ENCODE peak calls at places on chromosomes 16 and 17, in four cellular contexts. E is heart left ventricle; U is A549; B is effector memory CD4-positive, alpha-beta T cell. Z is an unnamed sample. For H3K4me1, the result is how much of the 10 kb centered on the place peaks cover.

GRCh38 chr17:4950757-4951204 is at the start of gene ENO3:
- DNase-seq in E (peak), U (no peak), B (no peak), Z (no peak)

GRCh38 chr16:26981266-26981938 is 85.3 kb upstream of the C16orf82 start:
- DNase-seq in E (no peak), U (no peak), B (no peak), Z (no peak)

GRCh38 chr17:17435323-17435722 is 41.5 kb upstream of the MED9 start:
- DNase-seq in E (no peak), U (peak), B (no peak), Z (peak)

GRCh38 chr16:71666928-71667707 is 41.1 kb downstream of the MARVELD3 start:
- DNase-seq in E (no peak), U (peak), B (no peak), Z (peak)

GRCh38 chr17:52759864-52760263 is 601.4 kb upstream of the CA10 start:
- DNase-seq in E (no peak), U (no peak), B (no peak), Z (no peak)

GRCh38 chr16:78060295-78060694 is 37.9 kb downstream of the CLEC3A start:
- DNase-seq in E (no peak), U (no peak), B (no peak), Z (no peak)

GRCh38 chr17:54900457-54901229 is at the start of gene TOM1L1:
- DNase-seq in E (peak), U (peak), B (no peak), Z (peak)

GRCh38 chr17:16074423-16074822 is 74.8 kb downstream of the TTC19 start:
- DNase-seq in E (no peak), U (no peak), B (no peak), Z (no peak)

GRCh38 chr17:77419547-77420475 is 279.0 kb downstream of the SEC14L1 start:
- DNase-seq in E (no peak), U (no peak), B (no peak), Z (no peak)

GRCh38 chr16:78446486-78446885 is 347.0 kb downstream of the WWOX start:
- DNase-seq in E (no peak), U (no peak), B (no peak), Z (no peak)

GRCh38 chr17:78629436-78629995 is 52.3 kb upstream of the DNAH17 start:
- DNase-seq in E (no peak), U (no peak), B (peak), Z (no peak)

GRCh38 chr17:17682737-17683675 is 1.7 kb downstream of the RAI1 start:
- DNase-seq in E (peak), U (peak), B (peak), Z (peak)

GRCh38 chr17:39706921-39707337 is 7.1 kb downstream of the ERBB2 start:
- DNase-seq in E (no peak), U (no peak), B (no peak), Z (no peak)

GRCh38 chr17:48570325-48571023 is 7.7 kb downstream of the HOXB4 start:
- DNase-seq in E (no peak), U (no peak), B (no peak), Z (no peak)

GRCh38 chr17:26818736-26819135 is 475.2 kb upstream of the WSB1 start:
- DNase-seq in E (no peak), U (peak), B (no peak), Z (peak)

GRCh38 chr17:41814195-41814594 is 1.4 kb downstream of the FKBP10 start:
- DNase-seq in E (no peak), U (no peak), B (no peak), Z (no peak)

GRCh38 chr16:69003500-69003899 is 102.0 kb upstream of the HAS3 start:
- DNase-seq in E (no peak), U (peak), B (no peak), Z (no peak)

GRCh38 chr17:18025596-18026407 is 13.2 kb downstream of the ATPAF2 start:
- DNase-seq in E (no peak), U (no peak), B (no peak), Z (no peak)

GRCh38 chr16:87308826-87309225 is 8.4 kb downstream of the C16orf95 start:
- DNase-seq in E (no peak), U (no peak), B (no peak), Z (no peak)

GRCh38 chr16:46727184-46727583 is 21.0 kb downstream of the MYLK3 start:
- DNase-seq in E (no peak), U (no peak), B (no peak), Z (no peak)

GRCh38 chr17:37787055-37787720 is 42.3 kb upstream of the HNF1B start:
- DNase-seq in E (no peak), U (peak), B (no peak), Z (peak)

GRCh38 chr16:1850981-1851380 is 21.0 kb downstream of the MEIOB start:
- DNase-seq in E (no peak), U (no peak), B (no peak), Z (no peak)

GRCh38 chr17:66514227-66514806 is 211.9 kb downstream of the PRKCA start:
- DNase-seq in E (no peak), U (no peak), B (no peak), Z (no peak)

GRCh38 chr17:50944902-50945720 is 79.0 kb upstream of the TOB1 start:
- DNase-seq in E (no peak), U (no peak), B (no peak), Z (no peak)

GRCh38 chr17:17036520-17036998 is 5.7 kb upstream of the MPRIP start:
- DNase-seq in E (peak), U (no peak), B (no peak), Z (no peak)

GRCh38 chr17:41692722-41693521 is 4.2 kb downstream of the EIF1 start:
- DNase-seq in E (no peak), U (peak), B (no peak), Z (no peak)

GRCh38 chr16:57537596-57538234 is 1.3 kb upstream of the CCDC102A start:
- DNase-seq in E (no peak), U (no peak), B (no peak), Z (no peak)

GRCh38 chr16:86388976-86389375 is 121.4 kb upstream of the FOXF1 start:
- DNase-seq in E (no peak), U (no peak), B (no peak), Z (no peak)

GRCh38 chr17:76820039-76820438 is 48.2 kb upstream of the MGAT5B start:
- DNase-seq in E (no peak), U (no peak), B (no peak), Z (no peak)

GRCh38 chr17:8152981-8153549 is 861 bp upstream of the PER1 start:
- DNase-seq in E (no peak), U (no peak), B (no peak), Z (no peak)

GRCh38 chr17:66967867-66968543 is 3.5 kb downstream of the CACNG4 start:
- DNase-seq in E (no peak), U (no peak), B (no peak), Z (no peak)

GRCh38 chr17:31099051-31099450 is 4.3 kb downstream of the NF1 start:
- DNase-seq in E (no peak), U (no peak), B (no peak), Z (no peak)

DNA sequence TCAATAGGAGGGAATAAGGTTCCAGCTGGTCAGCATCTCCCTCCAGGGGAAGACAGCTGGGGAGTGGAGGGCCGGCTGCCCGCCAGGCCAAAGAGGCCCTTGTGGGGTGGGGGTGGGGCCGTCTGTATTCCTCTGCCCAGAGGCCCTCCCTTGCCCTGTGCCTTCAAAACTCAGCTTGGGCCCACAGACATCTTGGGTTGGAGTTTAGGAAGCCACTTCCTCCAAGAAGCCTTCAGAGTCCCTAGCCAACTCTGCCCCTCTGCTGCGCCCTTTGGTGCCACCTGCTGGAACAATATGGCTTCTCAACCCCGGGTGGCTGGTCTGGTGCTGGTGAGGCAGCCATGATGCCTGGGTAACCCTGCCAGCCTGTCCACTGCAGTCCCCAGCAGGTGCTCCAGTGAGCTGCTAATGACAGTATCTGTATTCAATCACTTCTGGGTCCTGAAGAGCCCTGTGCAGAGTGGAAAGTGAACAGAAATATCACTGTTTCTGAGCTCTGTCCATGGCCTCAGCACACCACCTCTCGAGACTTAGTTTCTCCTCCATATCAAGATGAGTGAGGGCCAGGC is 16.7 kb downstream of the HSD11B2 start:
- DNase-seq in E (peak), U (peak), B (peak), Z (peak)
- H3K4me1 ChIP-seq in E (half or more), U (under half), B (under half), Z (under half)

GRCh38 chr17:32191306-32191705 is 49.0 kb downstream of the RHOT1 start:
- DNase-seq in E (no peak), U (no peak), B (no peak), Z (no peak)
- H3K27ac ChIP-seq in E (no peak), U (peak), B (no peak), Z (no peak)

GRCh38 chr16:4081577-4082021 is 34.6 kb downstream of the ADCY9 start:
- DNase-seq in E (no peak), U (no peak), B (no peak), Z (no peak)
- H3K4me3 ChIP-seq in E (no peak), U (no peak), B (no peak), Z (no peak)

GRCh38 chr17:45289316-45290268 is 27.2 kb downstream of the MAP3K14 start:
- DNase-seq in E (no peak), U (no peak), B (no peak), Z (no peak)
- H3K4me1 ChIP-seq in E (half or more), U (half or more), B (under half), Z (under half)

GRCh38 chr16:89269805-89270665 is 52.5 kb downstream of the ZNF778 start:
- DNase-seq in E (no peak), U (no peak), B (no peak), Z (peak)
- H3K27ac ChIP-seq in E (no peak), U (no peak), B (no peak), Z (peak)

GRCh38 chr17:43079578-43080302 is 45.4 kb downstream of the BRCA1 start:
- DNase-seq in E (no peak), U (no peak), B (no peak), Z (peak)
- H3K4me3 ChIP-seq in E (no peak), U (no peak), B (no peak), Z (no peak)

GRCh38 chr16:28585674-28586073 is 11.2 kb downstream of the SULT1A2 start:
- DNase-seq in E (peak), U (no peak), B (no peak), Z (peak)

GRCh38 chr16:28575446-28576109 is 21.3 kb downstream of the SULT1A2 start:
- DNase-seq in E (no peak), U (no peak), B (no peak), Z (no peak)

GRCh38 chr16:28574925-28575324 is 21.2 kb downstream of the SGF29 start:
- DNase-seq in E (no peak), U (no peak), B (no peak), Z (no peak)

GRCh38 chr16:28580726-28581315 is 16.0 kb downstream of the SULT1A2 start:
- DNase-seq in E (no peak), U (no peak), B (no peak), Z (no peak)
- H3K4me1 ChIP-seq in E (under half), U (under half), B (under half), Z (under half)

GRCh38 chr16:3216263-3216640 is 18.7 kb downstream of the ZNF200 start:
- DNase-seq in E (no peak), U (no peak), B (no peak), Z (no peak)

GRCh38 chr16:3214904-3215600 is 19.9 kb downstream of the ZNF200 start:
- DNase-seq in E (no peak), U (no peak), B (no peak), Z (peak)

GRCh38 chr16:3212006-3212405 is 23.0 kb downstream of the ZNF200 start:
- DNase-seq in E (no peak), U (no peak), B (no peak), Z (no peak)

GRCh38 chr16:3212567-3212966 is 22.4 kb downstream of the ZNF200 start:
- DNase-seq in E (no peak), U (no peak), B (no peak), Z (no peak)

DNA sequence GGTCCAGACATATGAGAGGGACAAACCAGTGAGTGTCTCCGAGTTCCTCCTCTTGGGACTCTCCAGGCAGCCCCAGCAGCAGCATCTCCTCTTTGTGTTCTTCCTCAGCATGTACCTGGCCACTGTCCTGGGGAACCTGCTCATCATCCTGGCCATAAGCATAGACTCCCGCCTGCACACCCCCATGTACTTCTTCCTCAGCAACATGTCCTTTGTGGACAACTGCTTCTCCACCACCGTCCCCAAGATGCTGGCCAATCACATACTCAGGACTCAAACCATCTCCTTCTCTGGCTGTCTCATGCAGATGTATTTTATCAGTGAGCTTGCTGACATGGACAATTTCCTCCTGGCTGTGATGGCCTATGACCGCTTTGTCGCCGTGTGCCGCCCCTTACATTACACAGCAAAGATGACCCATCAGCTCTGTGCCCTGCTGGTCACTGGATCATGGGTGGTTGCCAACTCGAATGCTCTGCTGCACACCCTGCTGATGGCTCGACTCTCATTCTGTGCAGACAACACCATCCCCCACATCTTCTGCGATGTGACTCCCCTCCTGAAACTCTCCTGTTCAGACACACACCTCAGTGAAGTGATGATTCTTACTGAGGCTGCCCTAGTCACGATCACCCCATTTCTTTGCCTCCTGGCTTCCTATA is 19.2 kb downstream of the ZNF200 start:
- DNase-seq in E (no peak), U (no peak), B (no peak), Z (no peak)
- H3K27ac ChIP-seq in E (no peak), U (no peak), B (peak), Z (peak)